ENCODE peak calls at places on chromosome 2, in eight cellular contexts. G is lower lobe of right lung; A is GM23338; P is ovary; W is left lung; N is heart right ventricle; V is PC-3; M is CD8-positive, alpha-beta T cell. S is an unnamed sample.

GRCh38 chr2:28906376-28906775 is 11.9 kb downstream of the WDR43 start:
- DNase-seq in G (no peak), A (no peak), P (no peak), W (no peak), N (no peak), V (no peak), M (no peak), S (no peak)

GRCh38 chr2:122451040-122451439 is 695.6 kb downstream of the TSN start:
- DNase-seq in G (no peak), A (peak), P (no peak), W (no peak), N (no peak), V (peak), M (no peak), S (peak)

GRCh38 chr2:28406276-28407096 is 13.8 kb downstream of the FOSL2 start:
- DNase-seq in G (peak), A (no peak), P (peak), W (peak), N (no peak), V (no peak), M (peak), S (no peak)

GRCh38 chr2:113167115-113167932 is 6.4 kb upstream of the PSD4 start:
- DNase-seq in G (peak), A (no peak), P (no peak), W (no peak), N (no peak), V (no peak), M (peak), S (no peak)

GRCh38 chr2:121019073-121019472 is 265.9 kb downstream of the TFCP2L1 start:
- DNase-seq in G (no peak), A (peak), P (no peak), W (no peak), N (no peak), V (no peak), M (no peak), S (no peak)

GRCh38 chr2:219576505-219577388 is 4.6 kb downstream of the INHA start:
- DNase-seq in G (no peak), A (peak), P (peak), W (no peak), N (no peak), V (peak), M (no peak), S (no peak)

GRCh38 chr2:40032650-40033319 is 253.7 kb upstream of the THUMPD2 start:
- DNase-seq in G (no peak), A (no peak), P (no peak), W (no peak), N (no peak), V (peak), M (no peak), S (no peak)

GRCh38 chr2:228731517-228731916 is 539.6 kb downstream of the PID1 start:
- DNase-seq in G (no peak), A (peak), P (no peak), W (no peak), N (no peak), V (peak), M (no peak), S (peak)

GRCh38 chr2:124162256-124162655 is 137.2 kb downstream of the CNTNAP5 start:
- DNase-seq in G (no peak), A (no peak), P (no peak), W (no peak), N (no peak), V (no peak), M (no peak), S (no peak)

GRCh38 chr2:70560452-70560851 is 6.8 kb upstream of the TGFA start:
- DNase-seq in G (no peak), A (no peak), P (no peak), W (no peak), N (no peak), V (peak), M (no peak), S (no peak)

GRCh38 chr2:218230882-218231281 is 13.9 kb downstream of the ARPC2 start:
- DNase-seq in G (no peak), A (peak), P (no peak), W (no peak), N (no peak), V (peak), M (no peak), S (no peak)

GRCh38 chr2:72544554-72544953 is 281.3 kb downstream of the EXOC6B start:
- DNase-seq in G (no peak), A (no peak), P (no peak), W (no peak), N (no peak), V (no peak), M (no peak), S (no peak)

GRCh38 chr2:186848873-186849578 is at the start of gene ZSWIM2:
- DNase-seq in G (peak), A (peak), P (peak), W (peak), N (peak), V (no peak), M (no peak), S (peak)

GRCh38 chr2:109614715-109615636 is 812 bp downstream of the SOWAHC start:
- DNase-seq in G (peak), A (peak), P (peak), W (peak), N (peak), V (no peak), M (no peak), S (no peak)

GRCh38 chr2:46363535-46364170 is 66.4 kb downstream of the EPAS1 start:
- DNase-seq in G (no peak), A (no peak), P (no peak), W (no peak), N (no peak), V (peak), M (no peak), S (no peak)

GRCh38 chr2:239029958-239030357 is 182.1 kb downstream of the TWIST2 start:
- DNase-seq in G (no peak), A (no peak), P (no peak), W (peak), N (no peak), V (no peak), M (no peak), S (no peak)

GRCh38 chr2:70301344-70302194 is at the start of gene FAM136A:
- DNase-seq in G (peak), A (peak), P (peak), W (peak), N (peak), V (peak), M (peak), S (peak)

GRCh38 chr2:40103590-40103989 is 324.5 kb upstream of the THUMPD2 start:
- DNase-seq in G (no peak), A (no peak), P (no peak), W (no peak), N (no peak), V (no peak), M (no peak), S (no peak)

GRCh38 chr2:545711-546650 is 131.2 kb downstream of the TMEM18 start:
- DNase-seq in G (no peak), A (no peak), P (no peak), W (no peak), N (no peak), V (no peak), M (no peak), S (no peak)

GRCh38 chr2:36485521-36485920 is 112.4 kb downstream of the FEZ2 start:
- DNase-seq in G (no peak), A (no peak), P (no peak), W (no peak), N (peak), V (peak), M (no peak), S (peak)

GRCh38 chr2:190879474-190880373 is 897 bp upstream of the GLS start:
- DNase-seq in G (no peak), A (no peak), P (no peak), W (no peak), N (no peak), V (no peak), M (no peak), S (no peak)

GRCh38 chr2:128273469-128274081 is 45.1 kb downstream of the HS6ST1 start:
- DNase-seq in G (no peak), A (no peak), P (no peak), W (peak), N (no peak), V (no peak), M (peak), S (no peak)
- H3K27ac ChIP-seq in G (no peak), A (no peak), P (no peak), W (no peak), N (no peak), V (no peak), M (peak), S (no peak)

DNA sequence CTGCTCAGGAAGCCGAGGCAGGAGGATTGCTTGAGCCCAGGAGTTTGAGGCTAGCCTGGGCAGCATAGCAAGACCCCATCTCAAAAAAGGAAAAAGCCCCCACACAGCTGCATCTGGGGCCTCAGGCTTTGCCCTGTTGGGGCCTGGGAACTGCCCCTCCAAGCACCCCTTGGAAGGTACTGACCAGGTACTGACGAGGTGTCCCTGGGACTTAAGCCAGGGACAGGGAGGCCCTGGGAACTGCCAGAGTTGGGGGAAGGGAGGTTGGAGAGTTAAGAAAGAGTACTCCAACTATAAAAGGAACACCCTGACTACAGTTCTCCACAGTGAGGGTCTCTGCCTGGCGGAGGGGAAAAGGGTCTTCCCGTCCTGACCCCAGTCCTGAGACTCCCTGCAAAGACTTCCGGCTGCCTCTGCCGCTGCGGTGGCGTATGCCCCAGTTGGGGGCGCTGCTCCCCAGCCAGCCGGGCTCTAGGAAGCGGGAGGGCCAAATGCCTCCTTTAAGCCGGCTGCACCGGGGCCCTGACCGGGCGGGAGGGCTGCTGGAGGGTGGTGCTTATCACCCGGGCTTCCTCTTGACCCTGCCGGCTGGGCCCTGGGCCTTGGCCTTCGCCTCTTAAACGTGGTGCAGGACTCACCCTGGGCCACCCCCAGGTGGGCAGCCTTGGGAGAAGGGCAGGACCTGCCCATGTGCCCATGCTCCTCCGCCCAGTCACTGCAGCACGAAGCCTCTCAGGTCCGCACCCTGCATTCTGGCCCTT is 12.8 kb downstream of the SLC30A3 start:
- DNase-seq in G (peak), A (peak), P (no peak), W (peak), N (peak), V (peak), M (peak), S (no peak)
- TF ChIP-seq CTCF in G (peak), A (peak), P (no peak), W (peak), N (peak), V (peak), M (peak), S (no peak)

GRCh38 chr2:51505533-51505932 is 473.6 kb upstream of the NRXN1 start:
- DNase-seq in G (no peak), A (peak), P (no peak), W (no peak), N (no peak), V (peak), M (no peak), S (no peak)
- H3K27ac ChIP-seq in G (no peak), A (no peak), P (no peak), W (no peak), N (no peak), V (no peak), M (no peak), S (no peak)

DNA sequence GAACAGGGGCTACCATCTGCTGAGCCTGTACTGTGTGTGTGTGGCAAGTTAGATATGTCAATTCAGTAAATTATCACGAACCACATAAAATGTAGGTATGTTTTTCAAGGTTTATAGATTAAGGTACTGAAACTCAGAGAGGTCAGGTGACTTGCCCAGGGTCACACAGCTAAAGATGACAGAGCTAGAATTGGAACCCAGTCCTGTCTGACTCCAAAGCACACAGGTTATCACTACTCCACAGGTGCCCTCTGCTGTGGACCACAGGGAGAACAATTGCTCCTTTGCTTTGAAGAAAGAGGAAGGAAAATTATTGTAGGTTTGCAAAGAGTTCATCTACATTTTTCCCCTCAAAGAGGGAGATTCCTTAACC is 229.7 kb upstream of the AGAP1 start:
- DNase-seq in G (no peak), A (no peak), P (no peak), W (no peak), N (no peak), V (peak), M (no peak), S (no peak)
- TF ChIP-seq CTCF in G (no peak), A (peak), P (no peak), W (no peak), N (no peak), V (peak), M (no peak), S (no peak)

GRCh38 chr2:179613701-179614100 is 247.7 kb downstream of the ZNF385B start:
- DNase-seq in G (peak), A (no peak), P (no peak), W (no peak), N (no peak), V (no peak), M (no peak), S (no peak)
- H3K27ac ChIP-seq in G (no peak), A (no peak), P (no peak), W (no peak), N (no peak), V (no peak), M (no peak), S (no peak)

GRCh38 chr2:11839916-11840315 is 93.5 kb downstream of the LPIN1 start:
- DNase-seq in G (no peak), A (no peak), P (no peak), W (no peak), N (no peak), V (no peak), M (no peak), S (no peak)

GRCh38 chr2:11835403-11835802 is 89.0 kb downstream of the LPIN1 start:
- DNase-seq in G (no peak), A (no peak), P (no peak), W (no peak), N (no peak), V (peak), M (no peak), S (no peak)

GRCh38 chr2:11837875-11838734 is 91.7 kb downstream of the LPIN1 start:
- DNase-seq in G (no peak), A (no peak), P (no peak), W (no peak), N (no peak), V (no peak), M (no peak), S (no peak)

GRCh38 chr2:11833601-11834000 is 87.2 kb downstream of the LPIN1 start:
- DNase-seq in G (no peak), A (no peak), P (no peak), W (no peak), N (no peak), V (no peak), M (no peak), S (no peak)

GRCh38 chr2:11836647-11837219 is 90.3 kb downstream of the LPIN1 start:
- DNase-seq in G (no peak), A (no peak), P (no peak), W (no peak), N (no peak), V (no peak), M (no peak), S (no peak)
- TF ChIP-seq CTCF in G (no peak), A (no peak), P (no peak), W (no peak), N (no peak), V (no peak), M (no peak), S (no peak)

GRCh38 chr2:231456295-231457004 is 7.8 kb downstream of the NCL start:
- DNase-seq in G (no peak), A (no peak), P (no peak), W (no peak), N (no peak), V (no peak), M (no peak), S (no peak)

GRCh38 chr2:231454361-231454791 is 9.9 kb downstream of the NCL start:
- DNase-seq in G (no peak), A (no peak), P (no peak), W (no peak), N (no peak), V (no peak), M (no peak), S (no peak)

GRCh38 chr2:231455222-231455621 is 9.1 kb downstream of the NCL start:
- DNase-seq in G (no peak), A (no peak), P (no peak), W (no peak), N (no peak), V (no peak), M (no peak), S (no peak)

GRCh38 chr2:231457101-231457500 is 7.2 kb downstream of the NCL start:
- DNase-seq in G (no peak), A (no peak), P (no peak), W (no peak), N (no peak), V (no peak), M (no peak), S (no peak)

GRCh38 chr2:231455890-231456289 is 8.4 kb downstream of the NCL start:
- DNase-seq in G (no peak), A (no peak), P (no peak), W (no peak), N (no peak), V (no peak), M (no peak), S (no peak)
- H3K27ac ChIP-seq in G (no peak), A (peak), P (no peak), W (no peak), N (no peak), V (no peak), M (no peak), S (no peak)

GRCh38 chr2:43218221-43218549 is 8.2 kb downstream of the ZFP36L2 start:
- DNase-seq in G (no peak), A (no peak), P (peak), W (no peak), N (no peak), V (no peak), M (no peak), S (no peak)
- TF ChIP-seq CTCF in G (no peak), A (no peak), P (no peak), W (no peak), N (no peak), V (no peak), M (no peak), S (no peak)

DNA sequence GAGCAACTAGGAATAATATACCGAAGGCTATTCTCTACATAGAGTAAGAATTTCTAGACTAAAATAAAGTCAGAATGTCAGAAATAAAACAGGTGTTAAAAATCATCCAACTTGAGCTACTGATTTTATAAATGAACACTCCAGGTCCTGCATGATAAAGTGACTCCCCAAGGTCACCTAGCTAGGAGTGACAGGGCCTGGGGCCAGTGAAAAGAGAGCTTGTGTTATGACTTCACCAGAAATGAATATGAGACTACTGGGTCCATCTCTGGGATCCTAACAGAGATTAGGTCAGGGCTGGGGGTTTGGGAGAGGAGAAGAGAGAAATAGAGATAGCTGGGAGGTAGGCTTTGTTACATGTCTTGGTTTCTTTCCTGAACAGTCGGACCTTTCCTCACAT is 89.7 kb upstream of the CYP1B1 start:
- DNase-seq in G (no peak), A (no peak), P (no peak), W (no peak), N (no peak), V (no peak), M (no peak), S (no peak)
- H3K27ac ChIP-seq in G (no peak), A (no peak), P (no peak), W (no peak), N (no peak), V (no peak), M (no peak), S (no peak)

DNA sequence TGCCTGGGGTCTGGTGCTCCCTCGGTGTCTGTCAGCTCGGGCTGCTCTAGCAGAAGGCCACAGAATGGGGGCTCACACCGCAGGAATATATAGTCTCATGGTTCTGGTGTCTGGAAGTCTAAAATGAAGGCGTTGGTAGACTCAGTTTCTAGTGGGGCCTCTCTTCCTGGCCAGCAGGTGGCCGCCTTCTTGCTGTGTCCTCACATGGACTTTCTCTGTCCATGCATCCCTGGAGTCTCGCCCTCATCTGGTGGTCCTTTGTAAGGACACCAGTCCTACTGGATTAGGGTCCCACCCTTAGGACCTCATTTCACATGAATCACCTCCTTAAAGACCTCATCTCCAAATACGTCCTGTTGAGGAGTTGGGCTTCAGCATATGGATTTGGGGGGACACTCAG is 65.7 kb downstream of the RRM2 start:
- DNase-seq in G (no peak), A (peak), P (no peak), W (no peak), N (no peak), V (peak), M (no peak), S (no peak)
- TF ChIP-seq CTCF in G (no peak), A (peak), P (no peak), W (no peak), N (no peak), V (peak), M (no peak), S (peak)